ENCODE peak calls at places on chromosomes 12 and 14, in five cellular contexts. Y is K562, W is HEK293T, D is HepG2, M is GM12878. T is an unnamed sample.

GRCh38 chr14:62081012-62081612 is 318.9 kb downstream of the SNAPC1 start:
- DNase-seq in Y (no peak), W (no peak), D (no peak), M (peak), T (no peak)

GRCh38 chr12:2958432-2959193 is 584 bp upstream of the TEAD4 start:
- DNase-seq in Y (peak), W (peak), D (peak), M (no peak), T (peak)

GRCh38 chr12:41212625-41213024 is 24.5 kb downstream of the PDZRN4 start:
- DNase-seq in Y (no peak), W (no peak), D (no peak), M (no peak), T (no peak)

GRCh38 chr12:104828015-104828414 is 130.1 kb downstream of the SLC41A2 start:
- DNase-seq in Y (no peak), W (no peak), D (no peak), M (no peak), T (no peak)

GRCh38 chr12:76878045-76878898 is 547 bp downstream of the CSRP2 start:
- DNase-seq in Y (peak), W (peak), D (peak), M (no peak), T (peak)

GRCh38 chr12:62692884-62693283 is 226.3 kb downstream of the MON2 start:
- DNase-seq in Y (no peak), W (no peak), D (no peak), M (no peak), T (no peak)

GRCh38 chr12:118357327-118358007 is 15.2 kb downstream of the TAOK3 start:
- DNase-seq in Y (peak), W (peak), D (no peak), M (peak), T (peak)

GRCh38 chr12:20567413-20567812 is 127.7 kb upstream of the SLCO1C1 start:
- DNase-seq in Y (no peak), W (no peak), D (no peak), M (no peak), T (no peak)

GRCh38 chr12:97602315-97602714 is 139.7 kb downstream of the RMST start:
- DNase-seq in Y (no peak), W (no peak), D (no peak), M (no peak), T (no peak)

GRCh38 chr12:16324772-16325171 is 22.7 kb upstream of the MGST1 start:
- DNase-seq in Y (no peak), W (no peak), D (no peak), M (no peak), T (no peak)

GRCh38 chr12:103241184-103241583 is 254.6 kb downstream of the C12orf42 start:
- DNase-seq in Y (no peak), W (no peak), D (no peak), M (no peak), T (no peak)

GRCh38 chr12:75976913-75977312 is 54.7 kb downstream of the PHLDA1 start:
- DNase-seq in Y (no peak), W (no peak), D (no peak), M (no peak), T (no peak)

GRCh38 chr12:88258396-88258795 is 116.3 kb downstream of the TMTC3 start:
- DNase-seq in Y (no peak), W (no peak), D (no peak), M (no peak), T (no peak)

GRCh38 chr14:49920260-49920659 is 27.4 kb downstream of the ARF6 start:
- DNase-seq in Y (no peak), W (no peak), D (no peak), M (no peak), T (no peak)

GRCh38 chr12:29212682-29213397 is 63.8 kb downstream of the FAR2 start:
- DNase-seq in Y (no peak), W (no peak), D (no peak), M (no peak), T (no peak)

GRCh38 chr12:111149299-111149698 is 219.6 kb downstream of the PHETA1 start:
- DNase-seq in Y (no peak), W (no peak), D (no peak), M (no peak), T (no peak)

GRCh38 chr12:90102957-90103652 is 394.5 kb upstream of the ATP2B1 start:
- DNase-seq in Y (no peak), W (peak), D (peak), M (peak), T (peak)

GRCh38 chr14:104349950-104350349 is 211.6 kb downstream of the KIF26A start:
- DNase-seq in Y (no peak), W (no peak), D (no peak), M (no peak), T (no peak)

GRCh38 chr12:101018540-101018939 is 191.5 kb downstream of the SLC5A8 start:
- DNase-seq in Y (no peak), W (no peak), D (peak), M (no peak), T (no peak)

GRCh38 chr12:54126696-54127537 is 61.9 kb downstream of the SMUG1 start:
- DNase-seq in Y (no peak), W (peak), D (no peak), M (no peak), T (peak)
- TF ChIP-seq FOXM1 in Y (no peak), W (no peak), D (no peak), M (no peak), T (no peak)

GRCh38 chr14:60639677-60640076 is 9.6 kb downstream of the SIX1 start:
- DNase-seq in Y (no peak), W (no peak), D (no peak), M (no peak), T (no peak)

GRCh38 chr14:60642270-60642789 is 6.9 kb downstream of the SIX1 start:
- DNase-seq in Y (no peak), W (no peak), D (no peak), M (no peak), T (peak)

GRCh38 chr14:60642790-60643397 is 6.4 kb downstream of the SIX1 start:
- DNase-seq in Y (no peak), W (no peak), D (no peak), M (no peak), T (no peak)

GRCh38 chr14:60641722-60642269 is 7.5 kb downstream of the SIX1 start:
- DNase-seq in Y (no peak), W (no peak), D (no peak), M (no peak), T (no peak)

DNA sequence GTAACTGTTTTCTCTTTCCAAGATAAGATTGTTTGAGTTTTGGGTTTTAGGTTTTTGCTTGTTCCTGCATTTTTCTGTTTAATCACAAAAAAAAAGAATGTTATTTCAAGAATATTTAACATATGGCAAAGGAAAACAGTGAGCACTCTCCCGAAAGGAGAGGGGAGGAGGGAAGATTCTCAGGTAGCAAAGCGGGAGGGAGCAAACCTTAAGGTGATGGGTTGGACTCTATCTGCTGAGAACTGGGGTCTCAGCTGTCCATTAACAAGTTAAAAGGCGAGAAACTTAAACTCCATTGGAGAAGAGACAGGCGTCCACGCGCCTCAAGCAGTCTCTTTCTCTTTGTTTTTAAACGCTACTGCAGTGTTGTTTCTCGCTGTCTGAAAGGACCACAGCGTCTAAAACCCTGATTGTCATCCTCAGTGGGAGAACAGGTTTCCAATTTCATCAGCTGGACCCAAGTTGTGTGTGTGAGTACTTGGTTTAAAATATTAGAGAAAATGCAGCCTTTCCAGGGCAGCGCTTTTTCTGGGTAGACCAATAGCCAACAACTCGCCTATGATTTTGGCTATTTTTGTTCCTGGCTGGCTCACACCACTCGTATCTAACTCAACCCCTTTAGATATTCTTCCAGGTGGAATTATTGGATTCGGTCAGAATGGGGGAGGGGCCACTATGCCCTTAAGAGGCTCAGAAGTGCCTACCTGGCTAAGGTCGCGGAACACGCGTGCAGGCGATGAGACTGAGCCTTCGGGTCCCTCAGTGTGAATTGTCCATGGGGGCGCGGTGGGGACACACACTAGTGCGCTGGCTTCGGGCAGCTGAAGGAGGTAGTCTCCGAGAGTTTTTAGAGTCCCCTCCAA is 8.2 kb downstream of the SIX1 start:
- DNase-seq in Y (no peak), W (no peak), D (no peak), M (no peak), T (no peak)
- TF ChIP-seq FOXM1 in Y (no peak), W (no peak), D (no peak), M (no peak), T (no peak)

DNA sequence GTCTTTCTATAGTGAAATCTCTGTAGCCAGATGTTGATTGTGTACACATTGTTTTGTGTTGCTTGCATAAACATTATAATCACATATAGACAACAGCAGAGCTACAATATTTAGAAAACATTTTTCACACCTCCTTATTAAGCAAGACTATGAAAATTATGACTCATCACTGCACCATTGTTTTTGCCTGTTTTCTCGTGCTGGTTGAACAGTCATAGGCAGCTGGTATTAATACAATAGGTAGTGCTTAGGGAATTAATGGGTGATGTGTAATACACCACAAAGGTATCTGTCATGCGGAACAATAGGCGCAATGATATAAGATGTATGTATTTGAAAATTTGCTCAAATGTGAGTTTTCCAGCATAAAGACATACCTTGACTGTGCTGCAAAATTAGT is 449.3 kb downstream of the FOXG1 start:
- DNase-seq in Y (no peak), W (no peak), D (no peak), M (no peak), T (no peak)
- TF ChIP-seq FOXM1 in Y (no peak), W (no peak), D (no peak), M (no peak), T (no peak)

GRCh38 chr14:105748204-105748578 is 221.8 kb downstream of the TMEM121 start:
- DNase-seq in Y (no peak), W (no peak), D (no peak), M (no peak), T (no peak)
- TF ChIP-seq FOXM1 in Y (no peak), W (no peak), D (no peak), M (no peak), T (no peak)

GRCh38 chr14:35347323-35348043 is 55.3 kb downstream of the PSMA6 start:
- DNase-seq in Y (no peak), W (no peak), D (peak), M (no peak), T (peak)
- TF ChIP-seq FOXM1 in Y (no peak), W (no peak), D (no peak), M (no peak), T (no peak)

GRCh38 chr12:132838464-132839080 is 9.9 kb upstream of the GOLGA3 start:
- DNase-seq in Y (no peak), W (no peak), D (no peak), M (no peak), T (peak)

GRCh38 chr12:132840536-132840935 is 11.9 kb upstream of the GOLGA3 start:
- DNase-seq in Y (no peak), W (no peak), D (no peak), M (no peak), T (no peak)

GRCh38 chr12:132841151-132841550 is 12.5 kb upstream of the GOLGA3 start:
- DNase-seq in Y (no peak), W (no peak), D (no peak), M (no peak), T (no peak)

GRCh38 chr12:132837693-132838463 is 9.2 kb upstream of the GOLGA3 start:
- DNase-seq in Y (no peak), W (no peak), D (no peak), M (no peak), T (peak)

GRCh38 chr12:132839558-132840235 is 11.0 kb upstream of the GOLGA3 start:
- DNase-seq in Y (no peak), W (no peak), D (no peak), M (no peak), T (no peak)
- TF ChIP-seq FOXM1 in Y (no peak), W (no peak), D (no peak), M (no peak), T (no peak)

GRCh38 chr12:131747276-131747675 is 36.4 kb downstream of the SFSWAP start:
- DNase-seq in Y (no peak), W (no peak), D (no peak), M (no peak), T (no peak)

GRCh38 chr12:131749618-131750315 is 38.9 kb downstream of the SFSWAP start:
- DNase-seq in Y (no peak), W (no peak), D (no peak), M (no peak), T (no peak)

GRCh38 chr12:131747771-131748170 is 36.9 kb downstream of the SFSWAP start:
- DNase-seq in Y (no peak), W (no peak), D (no peak), M (no peak), T (no peak)

GRCh38 chr12:131740626-131741025 is 29.7 kb downstream of the SFSWAP start:
- DNase-seq in Y (no peak), W (no peak), D (no peak), M (no peak), T (no peak)

DNA sequence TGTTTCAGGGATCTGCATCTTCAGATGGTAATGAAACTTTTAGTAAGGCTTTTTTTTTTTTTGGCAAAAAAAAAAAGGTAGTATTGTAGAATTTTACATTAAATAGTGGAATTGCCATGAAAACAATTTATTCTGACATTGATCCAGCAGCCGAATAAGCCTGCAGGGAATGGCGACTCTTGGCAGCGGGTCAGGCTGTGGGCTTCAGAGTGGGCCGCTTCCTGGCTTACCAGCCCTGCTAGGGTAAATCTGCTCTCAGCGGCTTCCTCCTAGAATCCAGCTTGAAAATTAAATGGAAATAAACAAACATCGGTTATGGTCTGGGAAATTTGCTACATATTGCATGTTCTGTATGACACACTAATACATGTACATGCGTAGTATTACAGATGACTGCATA is 34.8 kb downstream of the SFSWAP start:
- DNase-seq in Y (no peak), W (no peak), D (no peak), M (no peak), T (no peak)
- TF ChIP-seq FOXM1 in Y (no peak), W (no peak), D (no peak), M (no peak), T (no peak)